ENCODE peak calls at places on chromosomes 13 and 19, in four cellular contexts. Y is adrenal gland, S is transverse colon, N is fibroblast of lung. I is an unnamed sample.

GRCh38 chr19:49081273-49081672 is 4.0 kb upstream of the SNRNP70 start:
- DNase-seq in Y (no peak), N (no peak), S (no peak), I (no peak)

GRCh38 chr13:46143239-46143701 is 38.4 kb upstream of the CPB2 start:
- DNase-seq in N (no peak), Y (no peak), S (no peak), I (no peak)

GRCh38 chr13:46679369-46680180 is 117.4 kb downstream of the ESD start:
- DNase-seq in S (peak; percentile 42), Y (peak; percentile 75), N (peak; percentile 32), I (peak; percentile 19)

GRCh38 chr13:71522976-71523517 is 344.0 kb downstream of the DACH1 start:
- DNase-seq in Y (no peak), N (no peak), S (no peak), I (no peak)

GRCh38 chr13:112353856-112354255 is 22.3 kb upstream of the SPACA7 start:
- DNase-seq in Y (no peak), S (no peak), N (no peak), I (no peak)

GRCh38 chr13:70932511-70932910 is 824.3 kb upstream of the KLHL1 start:
- DNase-seq in Y (no peak), N (no peak), S (no peak), I (no peak)

GRCh38 chr13:23901365-23901764 is 4.1 kb upstream of the C1QTNF9B start:
- DNase-seq in N (peak; percentile 55), Y (no peak), S (no peak), I (no peak)

GRCh38 chr13:30133976-30134375 is 173.4 kb downstream of the KATNAL1 start:
- DNase-seq in Y (no peak), S (no peak), N (no peak), I (no peak)

GRCh38 chr19:18253130-18253529 is 21.1 kb downstream of the IQCN start:
- DNase-seq in Y (no peak), N (no peak), S (no peak), I (no peak)

GRCh38 chr13:51096131-51096530 is 14.9 kb downstream of the C13orf42 start:
- DNase-seq in N (no peak), Y (no peak), S (no peak), I (no peak)

GRCh38 chr19:13817018-13817614 is 21.9 kb downstream of the ZSWIM4 start:
- DNase-seq in N (no peak), S (peak; percentile 82), Y (no peak), I (peak; percentile 49)

GRCh38 chr19:31518626-31519025 is 169.4 kb upstream of the TSHZ3 start:
- DNase-seq in N (no peak), Y (no peak), S (peak; percentile 10), I (no peak)

GRCh38 chr13:78679329-78679728 is 20.4 kb upstream of the OBI1 start:
- DNase-seq in Y (no peak), S (no peak), N (peak; percentile 52), I (no peak)

GRCh38 chr19:947707-948533 is 22.1 kb downstream of the ARID3A start:
- DNase-seq in Y (peak; percentile 76), S (peak; percentile 83), N (no peak), I (no peak)

GRCh38 chr13:23627419-23627818 is 57.2 kb downstream of the TNFRSF19 start:
- DNase-seq in N (no peak), Y (no peak), S (no peak), I (no peak)

GRCh38 chr13:31276386-31276785 is 76.6 kb downstream of the B3GLCT start:
- DNase-seq in Y (no peak), N (peak; percentile 87), S (no peak), I (no peak)

GRCh38 chr19:3184847-3185481 is 766 bp upstream of the NCLN start:
- DNase-seq in S (peak; percentile 73), Y (peak; percentile 90), N (no peak), I (peak; percentile 44)

GRCh38 chr13:36175621-36176020 is 38.7 kb downstream of the SOHLH2 start:
- DNase-seq in N (no peak), S (no peak), Y (no peak), I (no peak)

GRCh38 chr13:113045214-113046007 is 60.2 kb upstream of the F7 start:
- DNase-seq in S (no peak), Y (no peak), N (no peak), I (no peak)

GRCh38 chr13:59750860-59751259 is 412.9 kb downstream of the DIAPH3 start:
- DNase-seq in N (peak; percentile 86), Y (no peak), S (no peak), I (no peak)

GRCh38 chr13:87999791-88000190 is 328.6 kb downstream of the SLITRK5 start:
- DNase-seq in N (no peak), Y (no peak), S (no peak), I (no peak)

GRCh38 chr19:17873661-17874422 is 2.1 kb downstream of the SLC5A5 start:
- DNase-seq in S (peak; percentile 53), Y (no peak), N (no peak), I (peak; percentile 38)

GRCh38 chr13:40966298-40966697 is 52.8 kb downstream of the ELF1 start:
- DNase-seq in N (no peak), Y (no peak), S (no peak), I (no peak)

GRCh38 chr13:99736541-99736940 is 235.0 kb downstream of the ZIC5 start:
- DNase-seq in Y (no peak), S (no peak), N (no peak), I (no peak)

GRCh38 chr13:111663505-111663904 is 343.1 kb downstream of the TEX29 start:
- DNase-seq in Y (no peak), N (no peak), S (no peak), I (no peak)

GRCh38 chr19:32421589-32422361 is 16.2 kb downstream of the DPY19L3 start:
- DNase-seq in N (no peak), Y (no peak), S (no peak), I (no peak)

GRCh38 chr13:113933901-113934300 is 40.0 kb downstream of the C13orf46 start:
- DNase-seq in Y (no peak), S (peak; percentile 1), N (no peak), I (no peak)

GRCh38 chr13:58048670-58049069 is 417.1 kb downstream of the PCDH17 start:
- DNase-seq in S (no peak), N (peak; percentile 48), Y (no peak), I (no peak)

GRCh38 chr13:25847635-25848616 is 203.9 kb downstream of the SHISA2 start:
- DNase-seq in Y (peak; percentile 59), S (peak; percentile 42), N (peak; percentile 1), I (no peak)

GRCh38 chr19:43152217-43152616 is 34.1 kb downstream of the PSG5 start:
- DNase-seq in S (no peak), N (peak; percentile 19), Y (no peak), I (no peak)

GRCh38 chr13:98845726-98846125 is 93.3 kb upstream of the SLC15A1 start:
- DNase-seq in N (no peak), Y (no peak), S (no peak), I (no peak)

GRCh38 chr13:31042501-31043165 is 110.2 kb downstream of the TEX26 start:
- DNase-seq in S (no peak), N (no peak), Y (no peak), I (no peak)

GRCh38 chr13:35887028-35887666 is 244.0 kb downstream of the DCLK1 start:
- DNase-seq in Y (no peak), N (no peak), S (no peak), I (no peak)

GRCh38 chr19:57282011-57282636 is 1.8 kb downstream of the ZNF460 start:
- DNase-seq in Y (no peak), S (no peak), N (no peak), I (no peak)

GRCh38 chr19:19226204-19226603 is 14.4 kb downstream of the NCAN start:
- DNase-seq in N (no peak), Y (no peak), S (no peak), I (no peak)

GRCh38 chr13:94778986-94779385 is 66.6 kb upstream of the SOX21 start:
- DNase-seq in N (no peak), S (no peak), Y (no peak), I (no peak)

GRCh38 chr13:93776936-93777335 is 550.3 kb downstream of the GPC6 start:
- DNase-seq in Y (no peak), S (no peak), N (peak; percentile 90), I (peak; percentile 8)

GRCh38 chr19:33248954-33249613 is 23.4 kb upstream of the SLC7A10 start:
- DNase-seq in N (no peak), S (no peak), Y (no peak), I (peak; percentile 40)

GRCh38 chr19:43634516-43634876 is 5.2 kb downstream of the CADM4 start:
- DNase-seq in Y (no peak), N (no peak), S (no peak), I (no peak)

GRCh38 chr13:71789952-71790351 is 77.1 kb downstream of the DACH1 start:
- DNase-seq in S (no peak), N (no peak), Y (no peak), I (no peak)

GRCh38 chr19:14848822-14849221 is at the start of gene OR7A10:
- DNase-seq in S (no peak), N (no peak), Y (no peak), I (no peak)
- H3K27me3 ChIP-seq in S (peaks cover 9% of the 10 kb centered on the region), N (no peaks in the 10 kb centered on the region), Y (no peaks in the 10 kb centered on the region), I (peaks cover 31% of the 10 kb centered on the region)

GRCh38 chr19:12794936-12795335 is 3.6 kb downstream of the JUNB start:
- DNase-seq in S (no peak), N (no peak), Y (peak; percentile 78), I (no peak)
- H3K4me3 ChIP-seq in S (no peak overlapping the region), N (no peak overlapping the region), Y (no peak overlapping the region), I (no peak overlapping the region)

GRCh38 chr13:20175907-20176652 is 15.2 kb upstream of the GJA3 start:
- DNase-seq in N (no peak), Y (no peak), S (no peak), I (no peak)

GRCh38 chr13:20177049-20177831 is 15.5 kb downstream of the GJB2 start:
- DNase-seq in N (no peak), S (no peak), Y (no peak), I (no peak)

GRCh38 chr13:20175406-20175794 is 14.5 kb upstream of the GJA3 start:
- DNase-seq in S (no peak), N (no peak), Y (no peak), I (no peak)

GRCh38 chr13:20173121-20173746 is 12.4 kb upstream of the GJA3 start:
- DNase-seq in S (no peak), Y (no peak), N (no peak), I (no peak)

GRCh38 chr13:20174656-20175405 is 14.0 kb upstream of the GJA3 start:
- DNase-seq in S (peak; percentile 85), N (peak; percentile 94), Y (peak; percentile 88), I (peak; percentile 96)
- H3K27me3 ChIP-seq in S (peaks cover 39% of the 10 kb centered on the region), N (peaks cover 8% of the 10 kb centered on the region), Y (peaks cover 27% of the 10 kb centered on the region), I (no peaks in the 10 kb centered on the region)

GRCh38 chr19:4586245-4586644 is 26.8 kb upstream of the SEMA6B start:
- DNase-seq in N (no peak), S (no peak), Y (no peak), I (no peak)

GRCh38 chr19:4585556-4585955 is 26.1 kb upstream of the SEMA6B start:
- DNase-seq in S (no peak), Y (no peak), N (no peak), I (no peak)

GRCh38 chr19:4582980-4583842 is 23.7 kb upstream of the SEMA6B start:
- DNase-seq in S (no peak), N (no peak), Y (peak; percentile 62), I (no peak)

GRCh38 chr19:4583961-4584669 is 24.6 kb upstream of the SEMA6B start:
- DNase-seq in N (peak; percentile 50), Y (no peak), S (no peak), I (no peak)

GRCh38 chr19:4584670-4585460 is 25.4 kb upstream of the SEMA6B start:
- DNase-seq in Y (no peak), N (no peak), S (no peak), I (no peak)
- H3K4me3 ChIP-seq in Y (no peak overlapping the region), N (no peak overlapping the region), S (peak overlapping the region; percentile 17), I (peak overlapping the region; percentile 38)

I was measured in MG63.